ENCODE peak calls at places on chromosomes 7 and 10, in four cellular contexts. Y is right lobe of liver, H is H4, Q is GM12891. T is an unnamed sample.

GRCh38 chr10:117662790-117663540 is 120.4 kb downstream of the EMX2 start:
- DNase-seq in H (no peak), Q (no peak), Y (no peak), T (no peak)

GRCh38 chr10:73244866-73245477 is 2.1 kb downstream of the DNAJC9 start:
- DNase-seq in Y (no peak), H (no peak), Q (no peak), T (no peak)

GRCh38 chr7:27165655-27166474 is 528 bp upstream of the HOXA9 start:
- DNase-seq in Q (no peak), Y (no peak), H (no peak), T (peak)

GRCh38 chr7:116956515-116956804 is 3.2 kb downstream of the ST7 start:
- DNase-seq in Q (no peak), Y (no peak), H (no peak), T (no peak)

GRCh38 chr10:58513189-58514101 is 773 bp downstream of the BICC1 start:
- DNase-seq in H (peak), Q (no peak), Y (peak), T (peak)

GRCh38 chr7:3294432-3295100 is 6.5 kb upstream of the SDK1 start:
- DNase-seq in H (no peak), Q (no peak), Y (no peak), T (no peak)

GRCh38 chr10:52256832-52257691 is 57.0 kb upstream of the DKK1 start:
- DNase-seq in Q (peak), H (no peak), Y (no peak), T (no peak)

GRCh38 chr10:30435068-30435422 is 1.1 kb downstream of the MAP3K8 start:
- DNase-seq in Y (peak), H (no peak), Q (no peak), T (peak)

GRCh38 chr10:119303886-119304285 is 96.5 kb downstream of the GRK5 start:
- DNase-seq in H (no peak), Q (no peak), Y (no peak), T (no peak)

GRCh38 chr7:46527360-46527759 is 606.3 kb upstream of the IGFBP3 start:
- DNase-seq in H (no peak), Q (no peak), Y (no peak), T (no peak)

GRCh38 chr7:2928256-2928612 is 84.1 kb upstream of the GNA12 start:
- DNase-seq in Q (no peak), Y (no peak), H (no peak), T (no peak)

GRCh38 chr7:114854369-114854768 is 67.5 kb upstream of the MDFIC start:
- DNase-seq in Y (no peak), Q (no peak), H (no peak), T (no peak)

GRCh38 chr7:155590215-155591023 is 44.1 kb upstream of the CNPY1 start:
- DNase-seq in H (peak), Q (no peak), Y (peak), T (peak)

GRCh38 chr7:139738772-139739171 is 39.0 kb downstream of the HIPK2 start:
- DNase-seq in H (no peak), Q (no peak), Y (no peak), T (no peak)

GRCh38 chr7:98354511-98355249 is 46.2 kb downstream of the BAIAP2L1 start:
- DNase-seq in Q (no peak), Y (no peak), H (peak), T (peak)

GRCh38 chr7:128398016-128398840 is 11.6 kb downstream of the IMPDH1 start:
- DNase-seq in Y (no peak), H (no peak), Q (no peak), T (peak)

GRCh38 chr7:46317256-46317655 is 396.2 kb upstream of the IGFBP3 start:
- DNase-seq in H (no peak), Q (no peak), Y (no peak), T (peak)

GRCh38 chr10:53314856-53315255 is 542.3 kb upstream of the MBL2 start:
- DNase-seq in Q (no peak), Y (no peak), H (peak), T (no peak)

GRCh38 chr10:71269301-71270288 is 49.5 kb upstream of the SLC29A3 start:
- DNase-seq in Y (no peak), H (peak), Q (no peak), T (no peak)

T was measured in AG20443.